ENCODE peak calls at places on chromosomes 7 and 10, in six cellular contexts. One of them, this sample, is unnamed.

GRCh38 chr7:26201261-26202018 is at the start of gene CBX3:
- DNase-seq in HepG2: peak
- DNase-seq in HCT116: peak
- DNase-seq in GM12878: peak
- DNase-seq in K562: peak
- DNase-seq in H1: peak
- DNase-seq in this sample: peak

GRCh38 chr10:26805567-26806245 is 55.1 kb downstream of the ABI1 start:
- DNase-seq in HepG2: no peak
- DNase-seq in HCT116: no peak
- DNase-seq in GM12878: no peak
- DNase-seq in K562: no peak
- DNase-seq in H1: no peak
- DNase-seq in this sample: no peak

GRCh38 chr10:97096327-97097153 is 89.2 kb downstream of the SLIT1 start:
- DNase-seq in HepG2: no peak
- DNase-seq in HCT116: no peak
- DNase-seq in GM12878: no peak
- DNase-seq in K562: no peak
- DNase-seq in H1: no peak
- DNase-seq in this sample: no peak

GRCh38 chr7:1320616-1321289 is 88.1 kb downstream of the UNCX start:
- DNase-seq in HepG2: no peak
- DNase-seq in HCT116: no peak
- DNase-seq in GM12878: no peak
- DNase-seq in K562: no peak
- DNase-seq in H1: no peak
- DNase-seq in this sample: no peak

GRCh38 chr7:44767912-44768662 is 19.4 kb downstream of the ZMIZ2 start:
- DNase-seq in HepG2: no peak
- DNase-seq in HCT116: no peak
- DNase-seq in GM12878: no peak
- DNase-seq in K562: peak
- DNase-seq in H1: no peak
- DNase-seq in this sample: no peak

GRCh38 chr10:124666494-124666893 is 77.7 kb downstream of the FAM53B start:
- DNase-seq in HepG2: no peak
- DNase-seq in HCT116: no peak
- DNase-seq in GM12878: no peak
- DNase-seq in K562: no peak
- DNase-seq in H1: no peak
- DNase-seq in this sample: no peak

GRCh38 chr10:117373848-117374505 is 1.3 kb downstream of the PDZD8 start:
- DNase-seq in HepG2: no peak
- DNase-seq in HCT116: no peak
- DNase-seq in GM12878: no peak
- DNase-seq in K562: peak
- DNase-seq in H1: no peak
- DNase-seq in this sample: no peak

GRCh38 chr7:134547738-134548054 is 1.2 kb upstream of the AKR1B15 start:
- DNase-seq in HepG2: no peak
- DNase-seq in HCT116: no peak
- DNase-seq in GM12878: peak
- DNase-seq in K562: no peak
- DNase-seq in H1: no peak
- DNase-seq in this sample: peak

GRCh38 chr7:80783688-80784327 is 135.0 kb downstream of the SEMA3C start:
- DNase-seq in HepG2: no peak
- DNase-seq in HCT116: no peak
- DNase-seq in GM12878: no peak
- DNase-seq in K562: no peak
- DNase-seq in H1: no peak
- DNase-seq in this sample: no peak

GRCh38 chr10:59557642-59558041 is 152.0 kb downstream of the SLC16A9 start:
- DNase-seq in HepG2: no peak
- DNase-seq in HCT116: no peak
- DNase-seq in GM12878: no peak
- DNase-seq in K562: no peak
- DNase-seq in H1: no peak
- DNase-seq in this sample: no peak

GRCh38 chr7:82443044-82443800 is at the start of gene CACNA2D1:
- DNase-seq in HepG2: no peak
- DNase-seq in HCT116: no peak
- DNase-seq in GM12878: no peak
- DNase-seq in K562: peak
- DNase-seq in H1: peak
- DNase-seq in this sample: peak

DNA sequence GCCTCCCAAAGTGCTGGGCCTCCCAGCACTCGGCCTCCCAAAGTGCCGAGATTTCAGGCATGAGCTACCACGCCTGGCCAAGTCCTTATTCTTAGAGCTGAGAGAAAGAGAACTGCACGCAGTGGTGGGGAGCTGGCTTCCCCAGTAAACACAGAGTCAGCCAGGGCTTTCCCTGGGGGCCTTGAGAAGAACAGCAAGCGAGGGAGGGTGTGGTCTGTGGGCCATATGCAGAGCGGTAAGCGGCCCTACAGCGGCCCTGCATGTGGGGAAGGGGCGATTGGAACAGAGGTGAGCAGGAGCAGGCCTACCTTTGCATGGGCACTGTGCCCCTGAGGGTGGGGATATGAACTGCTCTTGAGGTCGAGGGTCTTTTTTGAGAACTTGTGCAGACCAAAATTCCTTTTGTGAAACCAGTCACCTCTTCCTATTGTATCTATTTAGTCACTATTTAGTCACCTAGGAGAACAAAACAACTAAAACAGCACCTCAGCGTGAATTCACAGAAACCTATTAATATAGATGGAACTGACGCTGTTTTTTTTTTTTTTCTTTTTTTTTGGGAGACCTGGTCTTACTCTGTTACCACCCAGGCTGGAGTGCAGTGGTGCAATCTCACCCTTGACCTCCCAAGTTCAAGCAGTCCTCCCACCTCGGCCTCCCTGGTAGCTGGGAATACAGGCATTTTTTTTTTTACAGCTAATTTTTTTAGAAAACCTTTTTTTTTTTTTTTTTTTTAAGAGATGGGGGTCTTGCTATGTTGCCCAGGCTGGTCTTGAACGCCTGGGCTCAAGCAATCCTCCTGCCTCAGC is 36.9 kb upstream of the SH2D4B start:
- DNase-seq in HepG2: no peak
- DNase-seq in HCT116: no peak
- DNase-seq in GM12878: peak
- DNase-seq in K562: no peak
- DNase-seq in H1: no peak
- DNase-seq in this sample: no peak
- TF ChIP-seq ATF3 in HepG2: no peak
- TF ChIP-seq ATF3 in HCT116: no peak
- TF ChIP-seq ATF3 in GM12878: no peak
- TF ChIP-seq ATF3 in K562: no peak
- TF ChIP-seq ATF3 in H1: no peak
- TF ChIP-seq ATF3 in this sample: no peak

GRCh38 chr10:71089162-71089561 is 123.2 kb upstream of the UNC5B start:
- DNase-seq in HepG2: no peak
- DNase-seq in HCT116: no peak
- DNase-seq in GM12878: no peak
- DNase-seq in K562: peak
- DNase-seq in H1: peak
- DNase-seq in this sample: no peak

GRCh38 chr10:71090801-71091200 is 121.6 kb upstream of the UNC5B start:
- DNase-seq in HepG2: no peak
- DNase-seq in HCT116: no peak
- DNase-seq in GM12878: no peak
- DNase-seq in K562: no peak
- DNase-seq in H1: peak
- DNase-seq in this sample: no peak

GRCh38 chr10:71088054-71088453 is 124.3 kb upstream of the UNC5B start:
- DNase-seq in HepG2: no peak
- DNase-seq in HCT116: no peak
- DNase-seq in GM12878: no peak
- DNase-seq in K562: no peak
- DNase-seq in H1: peak
- DNase-seq in this sample: no peak

GRCh38 chr10:71092812-71093391 is 119.5 kb upstream of the UNC5B start:
- DNase-seq in HepG2: no peak
- DNase-seq in HCT116: no peak
- DNase-seq in GM12878: no peak
- DNase-seq in K562: no peak
- DNase-seq in H1: peak
- DNase-seq in this sample: no peak

DNA sequence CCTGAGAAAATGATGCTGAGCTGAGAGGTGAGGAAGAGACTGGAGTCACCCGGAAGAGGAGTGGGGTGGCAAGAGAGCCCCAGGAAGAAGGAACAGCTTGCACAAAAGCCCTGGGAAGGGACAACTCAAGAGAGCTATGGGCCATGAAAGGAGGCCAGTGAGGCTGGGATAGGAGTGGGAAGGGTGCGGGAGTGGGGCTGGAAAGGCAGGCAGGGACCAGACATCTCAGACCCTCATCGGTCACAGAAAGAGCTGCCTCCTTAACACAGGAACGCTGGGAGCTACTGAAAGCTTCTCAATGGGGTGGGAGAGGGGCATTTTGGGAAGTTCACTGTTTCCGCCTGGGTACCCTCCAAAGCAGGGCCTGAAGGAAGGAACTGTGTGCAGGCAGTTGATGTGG is 122.0 kb upstream of the UNC5B start:
- DNase-seq in HepG2: no peak
- DNase-seq in HCT116: no peak
- DNase-seq in GM12878: no peak
- DNase-seq in K562: no peak
- DNase-seq in H1: no peak
- DNase-seq in this sample: no peak
- TF ChIP-seq ATF3 in HepG2: no peak
- TF ChIP-seq ATF3 in HCT116: no peak
- TF ChIP-seq ATF3 in GM12878: no peak
- TF ChIP-seq ATF3 in K562: no peak
- TF ChIP-seq ATF3 in H1: no peak
- TF ChIP-seq ATF3 in this sample: no peak

DNA sequence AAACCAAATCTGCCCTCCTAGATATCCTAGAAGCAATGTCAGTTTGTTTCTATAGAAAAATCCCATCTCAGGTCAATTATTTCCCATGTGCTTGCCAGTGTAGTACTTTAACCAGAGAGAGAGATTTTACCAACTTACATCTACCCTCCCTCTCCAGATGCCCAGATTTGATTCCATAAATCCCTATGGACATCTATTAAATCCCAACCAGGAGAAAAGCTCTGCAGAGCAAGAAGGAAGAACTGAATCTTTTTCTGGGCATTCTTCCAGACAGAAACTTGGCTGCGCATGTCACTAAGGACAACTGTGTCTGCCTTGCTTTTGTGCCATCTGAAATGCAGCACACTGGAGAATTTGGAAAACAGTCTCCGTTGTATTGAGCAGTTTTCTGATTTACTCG is 597.6 kb downstream of the SORCS1 start:
- DNase-seq in HepG2: no peak
- DNase-seq in HCT116: no peak
- DNase-seq in GM12878: no peak
- DNase-seq in K562: no peak
- DNase-seq in H1: no peak
- DNase-seq in this sample: no peak
- TF ChIP-seq ATF3 in HepG2: no peak
- TF ChIP-seq ATF3 in HCT116: no peak
- TF ChIP-seq ATF3 in GM12878: no peak
- TF ChIP-seq ATF3 in K562: no peak
- TF ChIP-seq ATF3 in H1: no peak
- TF ChIP-seq ATF3 in this sample: no peak

GRCh38 chr7:76357379-76358052 is 1.3 kb downstream of the YWHAG start:
- DNase-seq in HepG2: no peak
- DNase-seq in HCT116: no peak
- DNase-seq in GM12878: no peak
- DNase-seq in K562: no peak
- DNase-seq in H1: no peak
- DNase-seq in this sample: no peak

GRCh38 chr7:76356823-76357222 is 2.0 kb downstream of the YWHAG start:
- DNase-seq in HepG2: no peak
- DNase-seq in HCT116: no peak
- DNase-seq in GM12878: no peak
- DNase-seq in K562: no peak
- DNase-seq in H1: no peak
- DNase-seq in this sample: no peak

GRCh38 chr7:76358053-76358477 is 726 bp downstream of the YWHAG start:
- DNase-seq in HepG2: no peak
- DNase-seq in HCT116: no peak
- DNase-seq in GM12878: no peak
- DNase-seq in K562: no peak
- DNase-seq in H1: no peak
- DNase-seq in this sample: peak

GRCh38 chr7:76359111-76359986 is 558 bp upstream of the YWHAG start:
- DNase-seq in HepG2: peak
- DNase-seq in HCT116: peak
- DNase-seq in GM12878: peak
- DNase-seq in K562: peak
- DNase-seq in H1: peak
- DNase-seq in this sample: peak

GRCh38 chr7:76358478-76359110 is at the start of gene YWHAG:
- DNase-seq in HepG2: peak
- DNase-seq in HCT116: peak
- DNase-seq in GM12878: no peak
- DNase-seq in K562: peak
- DNase-seq in H1: peak
- DNase-seq in this sample: peak
- TF ChIP-seq ATF3 in HepG2: peak
- TF ChIP-seq ATF3 in HCT116: no peak
- TF ChIP-seq ATF3 in GM12878: no peak
- TF ChIP-seq ATF3 in K562: no peak
- TF ChIP-seq ATF3 in H1: no peak
- TF ChIP-seq ATF3 in this sample: no peak